ENCODE peak calls at places on chromosome 2, in four cellular contexts. P is fibroblast of lung, Z is aorta, X is iris pigment epithelial cell. G is an unnamed sample.

GRCh38 chr2:98804736-98805135 is 73.8 kb upstream of the MGAT4A start:
- DNase-seq in P (no peak), Z (no peak), X (no peak), G (no peak)

GRCh38 chr2:86673976-86674670 is 46.0 kb upstream of the RMND5A start:
- DNase-seq in Z (no peak), X (peak), P (no peak), G (no peak)

GRCh38 chr2:184598313-184599053 is at the start of gene ZNF804A:
- DNase-seq in Z (peak), X (peak), P (peak), G (peak)

GRCh38 chr2:100988630-100989417 is 13.3 kb upstream of the RPL31 start:
- DNase-seq in Z (no peak), P (no peak), X (no peak), G (peak)

GRCh38 chr2:84849271-84849952 is 31.5 kb downstream of the TRABD2A start:
- DNase-seq in X (no peak), Z (no peak), P (peak), G (no peak)

GRCh38 chr2:85132834-85133637 is at the start of gene TCF7L1:
- DNase-seq in X (peak), Z (peak), P (peak), G (peak)

GRCh38 chr2:168552450-168552856 is 96.4 kb downstream of the CERS6 start:
- DNase-seq in P (no peak), X (no peak), Z (no peak), G (no peak)

GRCh38 chr2:152826880-152827279 is 108.5 kb downstream of the ARL6IP6 start:
- DNase-seq in P (no peak), X (no peak), Z (no peak), G (no peak)

GRCh38 chr2:20925265-20925889 is 102.5 kb upstream of the LDAH start:
- DNase-seq in X (peak), P (peak), Z (no peak), G (no peak)

GRCh38 chr2:58042486-58042970 is 4.1 kb upstream of the VRK2 start:
- DNase-seq in Z (no peak), X (peak), P (peak), G (peak)